ENCODE peak calls at places on chromosomes 12 and 14, in eight cellular contexts. One of them, this sample, is unnamed.

GRCh38 chr14:75579882-75580281 is 1.5 kb downstream of the FLVCR2 start:
- DNase-seq in A549: no peak
- DNase-seq in esophagus muscularis mucosa: no peak
- DNase-seq in upper lobe of left lung: no peak
- DNase-seq in tibial nerve: no peak
- DNase-seq in transverse colon: no peak
- DNase-seq in ovary: no peak
- DNase-seq in suprapubic skin: no peak
- DNase-seq in this sample: peak; percentile 37

GRCh38 chr14:27077181-27077738 is 479.4 kb upstream of the NOVA1 start:
- DNase-seq in upper lobe of left lung: no peak
- DNase-seq in transverse colon: no peak
- DNase-seq in esophagus muscularis mucosa: no peak
- DNase-seq in suprapubic skin: no peak
- DNase-seq in A549: no peak
- DNase-seq in tibial nerve: no peak
- DNase-seq in ovary: no peak
- DNase-seq in this sample: no peak

GRCh38 chr12:51395283-51396230 is 4.4 kb upstream of the GALNT6 start:
- DNase-seq in A549: no peak
- DNase-seq in tibial nerve: no peak
- DNase-seq in upper lobe of left lung: no peak
- DNase-seq in suprapubic skin: peak; percentile 12
- DNase-seq in ovary: no peak
- DNase-seq in esophagus muscularis mucosa: no peak
- DNase-seq in transverse colon: no peak
- DNase-seq in this sample: no peak

GRCh38 chr14:58717821-58718220 is 80.1 kb downstream of the DACT1 start:
- DNase-seq in tibial nerve: no peak
- DNase-seq in transverse colon: no peak
- DNase-seq in A549: no peak
- DNase-seq in ovary: no peak
- DNase-seq in upper lobe of left lung: no peak
- DNase-seq in esophagus muscularis mucosa: no peak
- DNase-seq in suprapubic skin: no peak
- DNase-seq in this sample: no peak

GRCh38 chr12:47356129-47356622 is 276.4 kb upstream of the AMIGO2 start:
- DNase-seq in tibial nerve: no peak
- DNase-seq in suprapubic skin: no peak
- DNase-seq in ovary: no peak
- DNase-seq in esophagus muscularis mucosa: no peak
- DNase-seq in upper lobe of left lung: no peak
- DNase-seq in A549: no peak
- DNase-seq in transverse colon: no peak
- DNase-seq in this sample: no peak

GRCh38 chr14:36316131-36316530 is 4.3 kb downstream of the MBIP start:
- DNase-seq in tibial nerve: no peak
- DNase-seq in upper lobe of left lung: no peak
- DNase-seq in ovary: no peak
- DNase-seq in A549: no peak
- DNase-seq in esophagus muscularis mucosa: no peak
- DNase-seq in transverse colon: no peak
- DNase-seq in suprapubic skin: no peak
- DNase-seq in this sample: no peak

GRCh38 chr12:79677667-79678066 is 13.1 kb downstream of the PAWR start:
- DNase-seq in tibial nerve: no peak
- DNase-seq in suprapubic skin: no peak
- DNase-seq in esophagus muscularis mucosa: no peak
- DNase-seq in ovary: no peak
- DNase-seq in transverse colon: no peak
- DNase-seq in upper lobe of left lung: no peak
- DNase-seq in A549: no peak
- DNase-seq in this sample: no peak

GRCh38 chr14:105400016-105400415 is 1.7 kb downstream of the TEX22 start:
- DNase-seq in tibial nerve: no peak
- DNase-seq in suprapubic skin: no peak
- DNase-seq in ovary: no peak
- DNase-seq in A549: no peak
- DNase-seq in upper lobe of left lung: no peak
- DNase-seq in esophagus muscularis mucosa: no peak
- DNase-seq in transverse colon: no peak
- DNase-seq in this sample: no peak

GRCh38 chr14:28676481-28676880 is 90.1 kb upstream of the FOXG1 start:
- DNase-seq in upper lobe of left lung: no peak
- DNase-seq in A549: peak; percentile 11
- DNase-seq in transverse colon: no peak
- DNase-seq in tibial nerve: no peak
- DNase-seq in ovary: no peak
- DNase-seq in esophagus muscularis mucosa: no peak
- DNase-seq in suprapubic skin: no peak
- DNase-seq in this sample: no peak

GRCh38 chr12:8078400-8078799 is 3.7 kb upstream of the NECAP1 start:
- DNase-seq in transverse colon: peak; percentile 22
- DNase-seq in esophagus muscularis mucosa: no peak
- DNase-seq in A549: peak; percentile 68
- DNase-seq in tibial nerve: no peak
- DNase-seq in upper lobe of left lung: no peak
- DNase-seq in suprapubic skin: no peak
- DNase-seq in ovary: no peak
- DNase-seq in this sample: no peak

GRCh38 chr12:50952510-50952909 is at the start of gene HIGD1C:
- DNase-seq in esophagus muscularis mucosa: no peak
- DNase-seq in upper lobe of left lung: peak; percentile 57
- DNase-seq in transverse colon: no peak
- DNase-seq in ovary: no peak
- DNase-seq in suprapubic skin: no peak
- DNase-seq in A549: no peak
- DNase-seq in tibial nerve: no peak
- DNase-seq in this sample: no peak

GRCh38 chr14:102645746-102646440 is 53.4 kb downstream of the RCOR1 start:
- DNase-seq in ovary: no peak
- DNase-seq in transverse colon: no peak
- DNase-seq in A549: no peak
- DNase-seq in suprapubic skin: no peak
- DNase-seq in tibial nerve: no peak
- DNase-seq in upper lobe of left lung: no peak
- DNase-seq in esophagus muscularis mucosa: no peak
- DNase-seq in this sample: no peak

GRCh38 chr12:198708-199107 is 15.2 kb downstream of the SLC6A12 start:
- DNase-seq in tibial nerve: no peak
- DNase-seq in upper lobe of left lung: no peak
- DNase-seq in A549: no peak
- DNase-seq in transverse colon: no peak
- DNase-seq in suprapubic skin: no peak
- DNase-seq in ovary: no peak
- DNase-seq in esophagus muscularis mucosa: no peak
- DNase-seq in this sample: no peak

GRCh38 chr12:13175499-13175898 is 21.0 kb upstream of the EMP1 start:
- DNase-seq in ovary: no peak
- DNase-seq in transverse colon: no peak
- DNase-seq in suprapubic skin: no peak
- DNase-seq in esophagus muscularis mucosa: peak; percentile 17
- DNase-seq in upper lobe of left lung: no peak
- DNase-seq in tibial nerve: no peak
- DNase-seq in A549: no peak
- DNase-seq in this sample: no peak
- H3K4me1 ChIP-seq in ovary: peaks cover 8% of the 10 kb centered on the region
- H3K4me1 ChIP-seq in transverse colon: no peaks in the 10 kb centered on the region
- H3K4me1 ChIP-seq in suprapubic skin: peaks cover 85% of the 10 kb centered on the region
- H3K4me1 ChIP-seq in esophagus muscularis mucosa: peaks cover 41% of the 10 kb centered on the region
- H3K4me1 ChIP-seq in upper lobe of left lung: peaks cover 12% of the 10 kb centered on the region
- H3K4me1 ChIP-seq in tibial nerve: no peaks in the 10 kb centered on the region
- H3K4me1 ChIP-seq in A549: peaks cover 30% of the 10 kb centered on the region
- H3K4me1 ChIP-seq in this sample: peaks cover 12% of the 10 kb centered on the region

GRCh38 chr12:64903738-64904137 is 79.3 kb downstream of the TBC1D30 start:
- DNase-seq in ovary: no peak
- DNase-seq in esophagus muscularis mucosa: no peak
- DNase-seq in suprapubic skin: no peak
- DNase-seq in transverse colon: no peak
- DNase-seq in tibial nerve: no peak
- DNase-seq in A549: no peak
- DNase-seq in upper lobe of left lung: no peak
- DNase-seq in this sample: no peak

GRCh38 chr12:64895541-64895940 is 71.1 kb downstream of the TBC1D30 start:
- DNase-seq in suprapubic skin: no peak
- DNase-seq in esophagus muscularis mucosa: no peak
- DNase-seq in A549: no peak
- DNase-seq in upper lobe of left lung: no peak
- DNase-seq in tibial nerve: no peak
- DNase-seq in transverse colon: no peak
- DNase-seq in ovary: no peak
- DNase-seq in this sample: no peak

GRCh38 chr12:64894827-64895475 is 70.5 kb downstream of the TBC1D30 start:
- DNase-seq in ovary: no peak
- DNase-seq in transverse colon: no peak
- DNase-seq in suprapubic skin: no peak
- DNase-seq in A549: no peak
- DNase-seq in esophagus muscularis mucosa: no peak
- DNase-seq in upper lobe of left lung: no peak
- DNase-seq in tibial nerve: no peak
- DNase-seq in this sample: no peak

DNA sequence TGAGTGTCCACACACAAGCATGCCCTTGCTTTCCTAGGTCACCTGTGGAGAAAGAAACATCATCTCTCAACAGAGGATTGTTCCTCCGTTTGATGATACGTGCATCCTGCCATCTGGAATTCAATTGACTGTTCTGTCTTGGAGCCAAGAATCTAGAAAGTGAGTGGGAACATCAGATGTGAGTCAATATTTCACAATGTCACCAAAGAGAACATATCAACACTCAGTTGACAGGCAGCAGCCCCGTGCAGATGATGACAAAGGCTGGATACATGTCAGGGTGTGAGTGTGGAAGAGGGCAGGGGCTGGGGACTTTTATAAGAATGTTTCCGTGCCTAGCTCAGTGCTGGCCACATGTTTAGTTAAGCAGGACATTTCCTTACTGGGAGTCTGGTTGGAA is 76.1 kb downstream of the TBC1D30 start:
- DNase-seq in ovary: no peak
- DNase-seq in upper lobe of left lung: no peak
- DNase-seq in suprapubic skin: no peak
- DNase-seq in A549: no peak
- DNase-seq in esophagus muscularis mucosa: no peak
- DNase-seq in tibial nerve: no peak
- DNase-seq in transverse colon: no peak
- DNase-seq in this sample: no peak
- TF ChIP-seq EP300 in ovary: no peak
- TF ChIP-seq EP300 in upper lobe of left lung: no peak
- TF ChIP-seq EP300 in suprapubic skin: no peak
- TF ChIP-seq EP300 in A549: no peak
- TF ChIP-seq EP300 in esophagus muscularis mucosa: no peak
- TF ChIP-seq EP300 in tibial nerve: no peak
- TF ChIP-seq EP300 in transverse colon: no peak
- TF ChIP-seq EP300 in this sample: no peak

GRCh38 chr12:124715121-124715990 is 147.9 kb upstream of the NCOR2 start:
- DNase-seq in ovary: no peak
- DNase-seq in upper lobe of left lung: peak; percentile 81
- DNase-seq in transverse colon: peak; percentile 37
- DNase-seq in A549: peak; percentile 73
- DNase-seq in tibial nerve: no peak
- DNase-seq in esophagus muscularis mucosa: no peak
- DNase-seq in suprapubic skin: no peak
- DNase-seq in this sample: no peak

GRCh38 chr12:124716208-124717141 is 147.2 kb downstream of the SCARB1 start:
- DNase-seq in upper lobe of left lung: peak; percentile 89
- DNase-seq in ovary: no peak
- DNase-seq in transverse colon: no peak
- DNase-seq in tibial nerve: no peak
- DNase-seq in suprapubic skin: no peak
- DNase-seq in A549: no peak
- DNase-seq in esophagus muscularis mucosa: no peak
- DNase-seq in this sample: no peak

GRCh38 chr12:124709722-124710656 is 142.6 kb upstream of the NCOR2 start:
- DNase-seq in upper lobe of left lung: no peak
- DNase-seq in esophagus muscularis mucosa: no peak
- DNase-seq in transverse colon: no peak
- DNase-seq in ovary: no peak
- DNase-seq in tibial nerve: peak; percentile 31
- DNase-seq in A549: no peak
- DNase-seq in suprapubic skin: no peak
- DNase-seq in this sample: no peak

GRCh38 chr12:124713041-124713435 is 145.6 kb upstream of the NCOR2 start:
- DNase-seq in transverse colon: peak; percentile 38
- DNase-seq in tibial nerve: peak; percentile 78
- DNase-seq in upper lobe of left lung: no peak
- DNase-seq in suprapubic skin: no peak
- DNase-seq in esophagus muscularis mucosa: no peak
- DNase-seq in A549: no peak
- DNase-seq in ovary: no peak
- DNase-seq in this sample: peak; percentile 88

DNA sequence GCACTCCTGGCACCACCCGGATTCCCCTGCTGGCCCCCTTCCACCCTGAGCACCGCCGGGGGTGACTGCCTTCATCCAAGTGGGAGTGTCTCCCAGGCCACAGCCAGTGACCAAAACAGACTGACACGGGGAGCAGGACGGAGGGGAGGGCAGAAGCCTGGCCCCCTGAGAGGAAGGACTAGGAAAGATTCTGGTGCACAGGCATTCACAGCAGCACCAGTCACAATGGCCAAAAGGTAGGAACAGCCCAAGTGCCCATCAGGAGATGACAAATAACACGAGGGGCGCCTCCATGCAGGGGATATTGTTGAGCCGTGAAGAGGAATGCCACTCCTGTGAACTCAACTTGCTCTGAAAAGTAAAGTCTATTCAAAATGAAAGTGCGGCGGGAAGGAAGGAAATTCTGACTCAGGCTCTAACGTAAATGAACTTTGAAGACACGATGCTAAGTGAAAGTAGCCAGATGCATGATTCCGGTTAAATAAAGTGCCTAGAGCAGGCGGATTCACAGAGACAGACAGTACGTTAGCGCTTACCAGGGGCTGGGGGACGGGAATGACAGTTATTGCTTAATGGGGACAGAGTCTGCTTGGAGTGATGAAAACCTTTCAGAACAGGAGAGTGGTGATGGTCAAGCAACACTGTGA is 146.1 kb upstream of the NCOR2 start:
- DNase-seq in transverse colon: no peak
- DNase-seq in A549: no peak
- DNase-seq in esophagus muscularis mucosa: peak; percentile 95
- DNase-seq in tibial nerve: peak; percentile 69
- DNase-seq in upper lobe of left lung: peak; percentile 44
- DNase-seq in ovary: no peak
- DNase-seq in suprapubic skin: no peak
- DNase-seq in this sample: peak; percentile 81
- TF ChIP-seq POLR2A in transverse colon: no peak
- TF ChIP-seq POLR2A in A549: no peak
- TF ChIP-seq POLR2A in esophagus muscularis mucosa: no peak
- TF ChIP-seq POLR2A in tibial nerve: no peak
- TF ChIP-seq POLR2A in upper lobe of left lung: peak; percentile 56
- TF ChIP-seq POLR2A in ovary: no peak
- TF ChIP-seq POLR2A in suprapubic skin: no peak
- TF ChIP-seq POLR2A in this sample: no peak

DNA sequence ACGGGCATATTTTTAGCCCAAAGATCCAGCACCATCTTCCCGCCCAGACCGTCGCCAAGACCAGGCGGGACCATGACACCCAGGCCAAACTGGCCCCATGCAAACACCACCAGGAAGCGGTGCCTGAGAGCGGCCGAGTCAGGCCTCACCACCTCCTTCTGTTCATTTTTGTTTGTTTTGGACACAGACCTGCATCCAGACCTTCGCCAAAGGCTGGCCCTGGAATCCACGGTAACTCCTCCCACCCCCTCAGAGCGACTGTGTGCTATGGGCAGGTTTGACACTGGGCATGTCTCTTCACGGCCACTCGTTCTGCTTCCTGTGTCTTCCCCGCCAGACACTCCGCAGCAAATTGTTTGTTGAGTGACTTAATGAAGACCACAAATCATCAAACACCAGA is 47.2 kb downstream of the NCOR2 start:
- DNase-seq in upper lobe of left lung: no peak
- DNase-seq in ovary: no peak
- DNase-seq in esophagus muscularis mucosa: no peak
- DNase-seq in tibial nerve: peak; percentile 44
- DNase-seq in transverse colon: peak; percentile 44
- DNase-seq in A549: peak; percentile 76
- DNase-seq in suprapubic skin: no peak
- DNase-seq in this sample: no peak
- H3K4me1 ChIP-seq in upper lobe of left lung: peaks cover 67% of the 10 kb centered on the region
- H3K4me1 ChIP-seq in ovary: peaks cover 32% of the 10 kb centered on the region
- H3K4me1 ChIP-seq in esophagus muscularis mucosa: peaks cover 97% of the 10 kb centered on the region
- H3K4me1 ChIP-seq in tibial nerve: no peaks in the 10 kb centered on the region
- H3K4me1 ChIP-seq in transverse colon: peaks cover 40% of the 10 kb centered on the region
- H3K4me1 ChIP-seq in A549: peaks cover 54% of the 10 kb centered on the region
- H3K4me1 ChIP-seq in suprapubic skin: peaks cover 95% of the 10 kb centered on the region
- H3K4me1 ChIP-seq in this sample: peaks cover 85% of the 10 kb centered on the region

This sample was measured in sigmoid colon.